ENCODE peak calls at places on chromosomes 5 and 9, in seven cellular contexts. K is lower lobe of right lung; T is Peyer's patch; N is fibroblast of lung; I is CD8-positive, alpha-beta T cell; E is right atrium auricular region; J is left ventricle myocardium inferior. W is an unnamed sample.

GRCh38 chr5:168869615-168870227 is 290.6 kb upstream of the PANK3 start:
- DNase-seq in E (no peak), J (no peak), K (no peak), N (peak; percentile 32), T (no peak), I (no peak), W (no peak)

GRCh38 chr9:133577463-133578112 is 31.6 kb downstream of the FAM163B start:
- DNase-seq in I (no peak), E (no peak), J (no peak), N (no peak), T (no peak), K (no peak), W (no peak)

GRCh38 chr9:133713960-133714495 is 24.1 kb downstream of the SARDH start:
- DNase-seq in T (no peak), I (no peak), J (no peak), K (peak; percentile 42), N (no peak), E (no peak), W (no peak)

GRCh38 chr5:181031716-181032115 is 8.3 kb upstream of the BTNL9 start:
- DNase-seq in N (no peak), J (no peak), I (no peak), E (no peak), T (no peak), K (no peak), W (no peak)

GRCh38 chr9:81999806-82000205 is 11.2 kb downstream of the SPATA31D1 start:
- DNase-seq in N (no peak), I (no peak), J (no peak), T (no peak), E (no peak), K (no peak), W (no peak)

GRCh38 chr5:145246961-145247744 is 588.0 kb downstream of the PRELID2 start:
- DNase-seq in I (no peak), T (no peak), J (no peak), E (no peak), K (no peak), N (peak; percentile 6), W (peak; percentile 54)

GRCh38 chr5:148984333-148984732 is 78.5 kb downstream of the SH3TC2 start:
- DNase-seq in N (peak; percentile 74), E (no peak), I (no peak), K (no peak), T (no peak), J (no peak), W (peak; percentile 39)

GRCh38 chr9:129895376-129896268 is 60.4 kb downstream of the USP20 start:
- DNase-seq in N (no peak), K (no peak), E (no peak), I (no peak), T (no peak), J (no peak), W (no peak)

GRCh38 chr5:143023447-143024096 is 253.4 kb downstream of the ARHGAP26 start:
- DNase-seq in I (no peak), N (no peak), E (no peak), T (no peak), K (no peak), J (peak; percentile 79), W (peak; percentile 21)

GRCh38 chr9:70451765-70452164 is 37.3 kb upstream of the KLF9 start:
- DNase-seq in I (no peak), K (no peak), T (no peak), N (no peak), E (no peak), J (no peak), W (no peak)

GRCh38 chr5:174306345-174307030 is 261.0 kb downstream of the NSG2 start:
- DNase-seq in E (peak; percentile 18), N (peak; percentile 51), K (no peak), J (no peak), I (no peak), T (no peak), W (no peak)

GRCh38 chr5:159273923-159274322 is 10.8 kb downstream of the UBLCP1 start:
- DNase-seq in I (no peak), E (no peak), T (no peak), N (no peak), J (no peak), K (no peak), W (no peak)

GRCh38 chr9:37944671-37945481 is 40.9 kb upstream of the SLC25A51 start:
- DNase-seq in J (no peak), K (peak; percentile 44), I (no peak), T (no peak), N (peak; percentile 79), E (no peak), W (no peak)

GRCh38 chr5:55241756-55242155 is 8.3 kb upstream of the CCNO start:
- DNase-seq in K (no peak), E (no peak), I (no peak), T (no peak), N (no peak), J (no peak), W (no peak)

GRCh38 chr5:119478781-119479180 is 26.5 kb downstream of the HSD17B4 start:
- DNase-seq in T (no peak), E (no peak), N (no peak), K (no peak), J (no peak), I (no peak), W (no peak)

GRCh38 chr5:178525906-178526732 is 64.1 kb downstream of the COL23A1 start:
- DNase-seq in T (no peak), I (no peak), J (no peak), N (no peak), K (no peak), E (no peak), W (no peak)

GRCh38 chr5:35857004-35857345 is 284 bp downstream of the IL7R start:
- DNase-seq in N (peak; percentile 73), J (no peak), T (no peak), E (no peak), K (no peak), I (no peak), W (peak; percentile 6)

GRCh38 chr5:127229185-127229889 is 61.3 kb upstream of the MEGF10 start:
- DNase-seq in J (peak; percentile 59), T (peak; percentile 47), K (peak; percentile 82), N (peak; percentile 31), I (peak; percentile 9), E (peak; percentile 69), W (peak; percentile 25)

GRCh38 chr5:55226027-55226933 is 835 bp downstream of the MCIDAS start:
- DNase-seq in J (no peak), N (peak; percentile 37), T (no peak), I (no peak), K (peak; percentile 52), E (no peak), W (peak; percentile 25)

GRCh38 chr9:94952553-94953373 is 226.3 kb downstream of the AOPEP start:
- DNase-seq in J (no peak), N (peak; percentile 38), K (no peak), T (no peak), I (no peak), E (peak; percentile 65), W (peak; percentile 77)

GRCh38 chr5:171310816-171311697 is 2.0 kb downstream of the TLX3 start:
- DNase-seq in T (no peak), K (no peak), J (no peak), I (no peak), E (no peak), N (no peak), W (no peak)

GRCh38 chr9:36214571-36214970 is 23.9 kb downstream of the CLTA start:
- DNase-seq in I (no peak), T (no peak), K (no peak), N (peak; percentile 65), J (no peak), E (no peak), W (peak; percentile 87)

GRCh38 chr9:137128158-137129088 is 10.5 kb upstream of the GRIN1 start:
- DNase-seq in E (no peak), T (no peak), J (no peak), N (no peak), K (no peak), I (no peak), W (no peak)

GRCh38 chr5:51829226-51829625 is 446.0 kb downstream of the ISL1 start:
- DNase-seq in T (no peak), I (no peak), N (peak; percentile 10), J (no peak), E (no peak), K (no peak), W (no peak)
- H3K4me3 ChIP-seq in T (no peak overlapping the region), I (no peak overlapping the region), N (no peak overlapping the region), J (no peak overlapping the region), E (no peak overlapping the region), K (no peak overlapping the region), W (no peak overlapping the region)

DNA sequence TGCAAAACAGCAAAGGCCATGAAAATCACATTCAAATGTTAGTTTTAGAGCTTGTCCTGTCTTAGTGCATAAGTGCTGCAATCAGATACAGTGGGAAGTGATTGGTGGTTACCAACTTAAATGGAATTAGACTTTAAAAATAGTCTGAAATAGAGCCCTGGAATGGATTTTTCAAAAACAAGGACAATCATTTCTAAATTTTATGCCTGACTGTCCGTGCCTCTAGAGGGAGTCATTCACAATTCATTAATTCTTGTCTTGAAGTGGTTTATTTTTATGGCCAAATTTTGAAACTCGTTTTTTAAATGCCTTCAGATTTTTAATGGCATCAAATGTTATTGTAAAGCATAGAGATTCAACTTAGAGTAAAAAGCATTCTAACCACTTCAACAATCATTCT is 561.8 kb upstream of the DAB2 start:
- DNase-seq in E (no peak), J (no peak), I (no peak), N (no peak), K (no peak), T (no peak), W (peak; percentile 8)
- TF ChIP-seq CTCF in E (no peak), J (no peak), I (no peak), N (peak; percentile 8), K (no peak), T (no peak), W (peak; percentile 33)

DNA sequence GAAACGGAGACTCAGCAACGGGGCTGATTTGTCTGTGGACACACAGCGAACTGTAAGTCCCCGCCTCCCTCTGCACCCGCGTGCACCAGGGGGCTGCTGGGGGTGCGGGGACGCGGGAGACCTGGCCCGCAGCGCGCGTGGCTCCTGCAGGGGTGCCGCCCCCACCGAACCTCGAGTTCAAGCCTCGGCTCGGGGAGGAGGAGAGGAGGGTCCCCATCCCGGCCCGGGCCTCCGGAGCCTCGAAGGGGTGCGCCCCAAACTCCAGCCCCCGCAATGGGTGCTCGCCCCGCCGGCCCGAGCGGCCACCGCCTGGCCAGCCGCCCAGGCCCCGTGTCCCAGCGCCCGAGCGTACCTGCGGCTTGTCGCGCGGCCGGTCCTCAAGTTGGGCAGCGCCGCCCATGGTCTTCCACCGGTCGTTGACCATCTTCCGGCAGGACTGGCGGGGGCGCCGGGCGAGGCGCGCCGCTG is 829 bp downstream of the FIBCD1 start:
- DNase-seq in K (no peak), I (no peak), T (no peak), N (no peak), E (no peak), J (no peak), W (no peak)
- H3K4me3 ChIP-seq in K (peak overlapping the region; percentile 25), I (no peak overlapping the region), T (no peak overlapping the region), N (no peak overlapping the region), E (no peak overlapping the region), J (peak overlapping the region; percentile 67), W (peak overlapping the region; percentile 33)

GRCh38 chr9:35071814-35072460 is 488 bp downstream of the VCP start:
- DNase-seq in K (peak; percentile 94), E (peak; percentile 89), J (peak; percentile 88), N (peak; percentile 88), I (peak; percentile 40), T (peak; percentile 90), W (peak; percentile 83)
- TF ChIP-seq CTCF in K (peak; percentile 52), E (no peak), J (peak; percentile 54), N (peak; percentile 21), I (peak; percentile 43), T (peak; percentile 43), W (peak; percentile 9)

W was measured in fibroblast of the aortic adventitia.